ENCODE peak calls at places on chromosome 20, in eight cellular contexts. One of them, this sample, is unnamed.

GRCh38 chr20:50309280-50309763 is 118.7 kb downstream of the CEBPB start:
- DNase-seq in D341Med: no peak
- DNase-seq in T-helper 1 cell: no peak
- DNase-seq in GM10248: no peak
- DNase-seq in AG08395: no peak
- DNase-seq in neural crest cell: no peak
- DNase-seq in Kasumi-1: no peak
- DNase-seq in Jurkat, Clone E6-1: no peak
- DNase-seq in this sample: no peak

GRCh38 chr20:19947611-19948264 is 69.4 kb upstream of the NAA20 start:
- DNase-seq in D341Med: no peak
- DNase-seq in T-helper 1 cell: no peak
- DNase-seq in GM10248: peak
- DNase-seq in AG08395: peak
- DNase-seq in neural crest cell: no peak
- DNase-seq in Kasumi-1: no peak
- DNase-seq in Jurkat, Clone E6-1: no peak
- DNase-seq in this sample: peak

GRCh38 chr20:61800359-61801064 is 265.2 kb downstream of the TAF4 start:
- DNase-seq in D341Med: no peak
- DNase-seq in T-helper 1 cell: no peak
- DNase-seq in GM10248: no peak
- DNase-seq in AG08395: no peak
- DNase-seq in neural crest cell: no peak
- DNase-seq in Kasumi-1: no peak
- DNase-seq in Jurkat, Clone E6-1: no peak
- DNase-seq in this sample: no peak

GRCh38 chr20:40953856-40954255 is 74.8 kb upstream of the TOP1 start:
- DNase-seq in D341Med: no peak
- DNase-seq in T-helper 1 cell: no peak
- DNase-seq in GM10248: no peak
- DNase-seq in AG08395: peak
- DNase-seq in neural crest cell: no peak
- DNase-seq in Kasumi-1: no peak
- DNase-seq in Jurkat, Clone E6-1: no peak
- DNase-seq in this sample: peak

GRCh38 chr20:840858-841567 is 7.5 kb downstream of the FAM110A start:
- DNase-seq in D341Med: no peak
- DNase-seq in T-helper 1 cell: no peak
- DNase-seq in GM10248: no peak
- DNase-seq in AG08395: no peak
- DNase-seq in neural crest cell: no peak
- DNase-seq in Kasumi-1: no peak
- DNase-seq in Jurkat, Clone E6-1: no peak
- DNase-seq in this sample: no peak

GRCh38 chr20:52914870-52915269 is 57.3 kb upstream of the TSHZ2 start:
- DNase-seq in D341Med: no peak
- DNase-seq in T-helper 1 cell: no peak
- DNase-seq in GM10248: no peak
- DNase-seq in AG08395: no peak
- DNase-seq in neural crest cell: no peak
- DNase-seq in Kasumi-1: no peak
- DNase-seq in Jurkat, Clone E6-1: no peak
- DNase-seq in this sample: no peak

GRCh38 chr20:52246366-52246765 is 54.8 kb upstream of the ZFP64 start:
- DNase-seq in D341Med: no peak
- DNase-seq in T-helper 1 cell: no peak
- DNase-seq in GM10248: no peak
- DNase-seq in AG08395: no peak
- DNase-seq in neural crest cell: no peak
- DNase-seq in Kasumi-1: no peak
- DNase-seq in Jurkat, Clone E6-1: no peak
- DNase-seq in this sample: no peak

GRCh38 chr20:17140894-17141293 is 85.9 kb upstream of the PCSK2 start:
- DNase-seq in D341Med: no peak
- DNase-seq in T-helper 1 cell: no peak
- DNase-seq in GM10248: no peak
- DNase-seq in AG08395: no peak
- DNase-seq in neural crest cell: no peak
- DNase-seq in Kasumi-1: no peak
- DNase-seq in Jurkat, Clone E6-1: no peak
- DNase-seq in this sample: no peak

GRCh38 chr20:56289652-56290051 is 41.1 kb downstream of the MC3R start:
- DNase-seq in D341Med: no peak
- DNase-seq in T-helper 1 cell: no peak
- DNase-seq in GM10248: no peak
- DNase-seq in AG08395: no peak
- DNase-seq in neural crest cell: no peak
- DNase-seq in Kasumi-1: no peak
- DNase-seq in Jurkat, Clone E6-1: no peak
- DNase-seq in this sample: no peak

GRCh38 chr20:37387519-37388269 is 41.8 kb downstream of the SRC start:
- DNase-seq in D341Med: no peak
- DNase-seq in T-helper 1 cell: no peak
- DNase-seq in GM10248: no peak
- DNase-seq in AG08395: no peak
- DNase-seq in neural crest cell: no peak
- DNase-seq in Kasumi-1: no peak
- DNase-seq in Jurkat, Clone E6-1: no peak
- DNase-seq in this sample: no peak

GRCh38 chr20:48331518-48332286 is 496.1 kb downstream of the PREX1 start:
- DNase-seq in D341Med: no peak
- DNase-seq in T-helper 1 cell: no peak
- DNase-seq in GM10248: no peak
- DNase-seq in AG08395: no peak
- DNase-seq in neural crest cell: no peak
- DNase-seq in Kasumi-1: no peak
- DNase-seq in Jurkat, Clone E6-1: no peak
- DNase-seq in this sample: no peak

GRCh38 chr20:55461519-55461918 is 543.8 kb downstream of the CBLN4 start:
- DNase-seq in D341Med: no peak
- DNase-seq in T-helper 1 cell: no peak
- DNase-seq in GM10248: no peak
- DNase-seq in AG08395: no peak
- DNase-seq in neural crest cell: no peak
- DNase-seq in Kasumi-1: no peak
- DNase-seq in Jurkat, Clone E6-1: no peak
- DNase-seq in this sample: no peak

GRCh38 chr20:34064286-34064685 is 47.8 kb downstream of the EIF2S2 start:
- DNase-seq in D341Med: no peak
- DNase-seq in T-helper 1 cell: no peak
- DNase-seq in GM10248: no peak
- DNase-seq in AG08395: no peak
- DNase-seq in neural crest cell: no peak
- DNase-seq in Kasumi-1: no peak
- DNase-seq in Jurkat, Clone E6-1: no peak
- DNase-seq in this sample: no peak

GRCh38 chr20:33909331-33909921 is 84.3 kb upstream of the RALY start:
- DNase-seq in D341Med: no peak
- DNase-seq in T-helper 1 cell: no peak
- DNase-seq in GM10248: no peak
- DNase-seq in AG08395: peak
- DNase-seq in neural crest cell: no peak
- DNase-seq in Kasumi-1: no peak
- DNase-seq in Jurkat, Clone E6-1: no peak
- DNase-seq in this sample: peak

GRCh38 chr20:45070932-45071632 is 29.8 kb downstream of the KCNS1 start:
- DNase-seq in D341Med: no peak
- DNase-seq in T-helper 1 cell: no peak
- DNase-seq in GM10248: no peak
- DNase-seq in AG08395: no peak
- DNase-seq in neural crest cell: no peak
- DNase-seq in Kasumi-1: no peak
- DNase-seq in Jurkat, Clone E6-1: no peak
- DNase-seq in this sample: peak

GRCh38 chr20:10922941-10923340 is 249.1 kb upstream of the JAG1 start:
- DNase-seq in D341Med: no peak
- DNase-seq in T-helper 1 cell: no peak
- DNase-seq in GM10248: no peak
- DNase-seq in AG08395: peak
- DNase-seq in neural crest cell: no peak
- DNase-seq in Kasumi-1: no peak
- DNase-seq in Jurkat, Clone E6-1: no peak
- DNase-seq in this sample: peak

GRCh38 chr20:4050581-4050980 is 35.2 kb upstream of the RNF24 start:
- DNase-seq in D341Med: no peak
- DNase-seq in T-helper 1 cell: no peak
- DNase-seq in GM10248: no peak
- DNase-seq in AG08395: no peak
- DNase-seq in neural crest cell: no peak
- DNase-seq in Kasumi-1: no peak
- DNase-seq in Jurkat, Clone E6-1: no peak
- DNase-seq in this sample: no peak

GRCh38 chr20:34978092-34978744 is 22.6 kb downstream of the MYH7B start:
- DNase-seq in D341Med: no peak
- DNase-seq in T-helper 1 cell: no peak
- DNase-seq in GM10248: no peak
- DNase-seq in AG08395: no peak
- DNase-seq in neural crest cell: no peak
- DNase-seq in Kasumi-1: no peak
- DNase-seq in Jurkat, Clone E6-1: no peak
- DNase-seq in this sample: no peak

This sample was measured in foreskin fibroblast.